ENCODE peak calls at places on chromosomes 12 and 14, in ten cellular contexts. One of them, this sample, is unnamed.

GRCh38 chr14:76514599-76514998 is 138.7 kb downstream of the ESRRB start:
- DNase-seq in RWPE2: no peak
- DNase-seq in DMS 273 treated with DMSO at 0.1 percent for 48 hours: peak; percentile 9
- DNase-seq in NCI-H748 treated with DMSO at 0.1 percent for 48 hours: no peak
- DNase-seq in activated CD4-positive, alpha-beta T cell treated with anti-CD3 and anti-CD28 coated beads, Interleukin-2, amount 50 U/mL, for 1 hour: no peak
- DNase-seq in GM04503: no peak
- DNase-seq in T47D: peak; percentile 49
- DNase-seq in fibroblast of the aortic adventitia: peak; percentile 5
- DNase-seq in WTC11: no peak
- DNase-seq in CD8-positive, alpha-beta memory T cell: no peak
- DNase-seq in this sample: peak; percentile 24

GRCh38 chr12:13084898-13085640 is 18.4 kb downstream of the GSG1 start:
- DNase-seq in RWPE2: no peak
- DNase-seq in DMS 273 treated with DMSO at 0.1 percent for 48 hours: no peak
- DNase-seq in NCI-H748 treated with DMSO at 0.1 percent for 48 hours: no peak
- DNase-seq in activated CD4-positive, alpha-beta T cell treated with anti-CD3 and anti-CD28 coated beads, Interleukin-2, amount 50 U/mL, for 1 hour: no peak
- DNase-seq in GM04503: no peak
- DNase-seq in T47D: no peak
- DNase-seq in fibroblast of the aortic adventitia: no peak
- DNase-seq in WTC11: no peak
- DNase-seq in CD8-positive, alpha-beta memory T cell: no peak
- DNase-seq in this sample: no peak

GRCh38 chr12:93315385-93315906 is 62.3 kb upstream of the NUDT4 start:
- DNase-seq in RWPE2: no peak
- DNase-seq in DMS 273 treated with DMSO at 0.1 percent for 48 hours: no peak
- DNase-seq in NCI-H748 treated with DMSO at 0.1 percent for 48 hours: no peak
- DNase-seq in activated CD4-positive, alpha-beta T cell treated with anti-CD3 and anti-CD28 coated beads, Interleukin-2, amount 50 U/mL, for 1 hour: no peak
- DNase-seq in GM04503: no peak
- DNase-seq in T47D: no peak
- DNase-seq in fibroblast of the aortic adventitia: no peak
- DNase-seq in WTC11: no peak
- DNase-seq in CD8-positive, alpha-beta memory T cell: no peak
- DNase-seq in this sample: no peak

GRCh38 chr12:69096669-69097364 is 142.6 kb upstream of the CPSF6 start:
- DNase-seq in RWPE2: no peak
- DNase-seq in DMS 273 treated with DMSO at 0.1 percent for 48 hours: no peak
- DNase-seq in NCI-H748 treated with DMSO at 0.1 percent for 48 hours: no peak
- DNase-seq in activated CD4-positive, alpha-beta T cell treated with anti-CD3 and anti-CD28 coated beads, Interleukin-2, amount 50 U/mL, for 1 hour: no peak
- DNase-seq in GM04503: no peak
- DNase-seq in T47D: no peak
- DNase-seq in fibroblast of the aortic adventitia: peak; percentile 65
- DNase-seq in WTC11: no peak
- DNase-seq in CD8-positive, alpha-beta memory T cell: no peak
- DNase-seq in this sample: peak; percentile 13

GRCh38 chr12:7934153-7934552 is 1.8 kb downstream of the SLC2A3 start:
- DNase-seq in RWPE2: no peak
- DNase-seq in DMS 273 treated with DMSO at 0.1 percent for 48 hours: no peak
- DNase-seq in NCI-H748 treated with DMSO at 0.1 percent for 48 hours: no peak
- DNase-seq in activated CD4-positive, alpha-beta T cell treated with anti-CD3 and anti-CD28 coated beads, Interleukin-2, amount 50 U/mL, for 1 hour: no peak
- DNase-seq in GM04503: no peak
- DNase-seq in T47D: no peak
- DNase-seq in fibroblast of the aortic adventitia: no peak
- DNase-seq in WTC11: no peak
- DNase-seq in CD8-positive, alpha-beta memory T cell: no peak
- DNase-seq in this sample: no peak

GRCh38 chr12:132633398-132633797 is 14.8 kb downstream of the P2RX2 start:
- DNase-seq in RWPE2: no peak
- DNase-seq in DMS 273 treated with DMSO at 0.1 percent for 48 hours: no peak
- DNase-seq in NCI-H748 treated with DMSO at 0.1 percent for 48 hours: no peak
- DNase-seq in activated CD4-positive, alpha-beta T cell treated with anti-CD3 and anti-CD28 coated beads, Interleukin-2, amount 50 U/mL, for 1 hour: no peak
- DNase-seq in GM04503: no peak
- DNase-seq in T47D: no peak
- DNase-seq in fibroblast of the aortic adventitia: no peak
- DNase-seq in WTC11: no peak
- DNase-seq in CD8-positive, alpha-beta memory T cell: no peak
- DNase-seq in this sample: no peak

GRCh38 chr14:75139185-75139584 is 12.3 kb upstream of the NEK9 start:
- DNase-seq in RWPE2: no peak
- DNase-seq in DMS 273 treated with DMSO at 0.1 percent for 48 hours: no peak
- DNase-seq in NCI-H748 treated with DMSO at 0.1 percent for 48 hours: no peak
- DNase-seq in activated CD4-positive, alpha-beta T cell treated with anti-CD3 and anti-CD28 coated beads, Interleukin-2, amount 50 U/mL, for 1 hour: no peak
- DNase-seq in GM04503: no peak
- DNase-seq in T47D: no peak
- DNase-seq in fibroblast of the aortic adventitia: no peak
- DNase-seq in WTC11: no peak
- DNase-seq in CD8-positive, alpha-beta memory T cell: no peak
- DNase-seq in this sample: no peak

GRCh38 chr14:90514015-90514398 is 117.2 kb downstream of the CALM1 start:
- DNase-seq in RWPE2: no peak
- DNase-seq in DMS 273 treated with DMSO at 0.1 percent for 48 hours: no peak
- DNase-seq in NCI-H748 treated with DMSO at 0.1 percent for 48 hours: peak; percentile 75
- DNase-seq in activated CD4-positive, alpha-beta T cell treated with anti-CD3 and anti-CD28 coated beads, Interleukin-2, amount 50 U/mL, for 1 hour: no peak
- DNase-seq in GM04503: no peak
- DNase-seq in T47D: no peak
- DNase-seq in fibroblast of the aortic adventitia: no peak
- DNase-seq in WTC11: no peak
- DNase-seq in CD8-positive, alpha-beta memory T cell: no peak
- DNase-seq in this sample: no peak

GRCh38 chr14:69807192-69807591 is 10.2 kb upstream of the SLC10A1 start:
- DNase-seq in RWPE2: no peak
- DNase-seq in DMS 273 treated with DMSO at 0.1 percent for 48 hours: no peak
- DNase-seq in NCI-H748 treated with DMSO at 0.1 percent for 48 hours: no peak
- DNase-seq in activated CD4-positive, alpha-beta T cell treated with anti-CD3 and anti-CD28 coated beads, Interleukin-2, amount 50 U/mL, for 1 hour: no peak
- DNase-seq in GM04503: no peak
- DNase-seq in T47D: no peak
- DNase-seq in fibroblast of the aortic adventitia: no peak
- DNase-seq in WTC11: no peak
- DNase-seq in CD8-positive, alpha-beta memory T cell: no peak
- DNase-seq in this sample: no peak

GRCh38 chr12:93950321-93950720 is 198.1 kb upstream of the PLXNC1 start:
- DNase-seq in RWPE2: no peak
- DNase-seq in DMS 273 treated with DMSO at 0.1 percent for 48 hours: no peak
- DNase-seq in NCI-H748 treated with DMSO at 0.1 percent for 48 hours: no peak
- DNase-seq in activated CD4-positive, alpha-beta T cell treated with anti-CD3 and anti-CD28 coated beads, Interleukin-2, amount 50 U/mL, for 1 hour: no peak
- DNase-seq in GM04503: no peak
- DNase-seq in T47D: no peak
- DNase-seq in fibroblast of the aortic adventitia: peak; percentile 68
- DNase-seq in WTC11: no peak
- DNase-seq in CD8-positive, alpha-beta memory T cell: no peak
- DNase-seq in this sample: peak; percentile 29

GRCh38 chr14:65425885-65426284 is 13.4 kb downstream of the FUT8 start:
- DNase-seq in RWPE2: no peak
- DNase-seq in DMS 273 treated with DMSO at 0.1 percent for 48 hours: no peak
- DNase-seq in NCI-H748 treated with DMSO at 0.1 percent for 48 hours: no peak
- DNase-seq in activated CD4-positive, alpha-beta T cell treated with anti-CD3 and anti-CD28 coated beads, Interleukin-2, amount 50 U/mL, for 1 hour: no peak
- DNase-seq in GM04503: no peak
- DNase-seq in T47D: no peak
- DNase-seq in fibroblast of the aortic adventitia: no peak
- DNase-seq in WTC11: no peak
- DNase-seq in CD8-positive, alpha-beta memory T cell: no peak
- DNase-seq in this sample: no peak

GRCh38 chr14:89728964-89729363 is 225.6 kb downstream of the EFCAB11 start:
- DNase-seq in RWPE2: no peak
- DNase-seq in DMS 273 treated with DMSO at 0.1 percent for 48 hours: no peak
- DNase-seq in NCI-H748 treated with DMSO at 0.1 percent for 48 hours: no peak
- DNase-seq in activated CD4-positive, alpha-beta T cell treated with anti-CD3 and anti-CD28 coated beads, Interleukin-2, amount 50 U/mL, for 1 hour: no peak
- DNase-seq in GM04503: no peak
- DNase-seq in T47D: no peak
- DNase-seq in fibroblast of the aortic adventitia: no peak
- DNase-seq in WTC11: no peak
- DNase-seq in CD8-positive, alpha-beta memory T cell: no peak
- DNase-seq in this sample: no peak

GRCh38 chr12:32198555-32198954 is 91.9 kb downstream of the BICD1 start:
- DNase-seq in RWPE2: no peak
- DNase-seq in DMS 273 treated with DMSO at 0.1 percent for 48 hours: no peak
- DNase-seq in NCI-H748 treated with DMSO at 0.1 percent for 48 hours: no peak
- DNase-seq in activated CD4-positive, alpha-beta T cell treated with anti-CD3 and anti-CD28 coated beads, Interleukin-2, amount 50 U/mL, for 1 hour: no peak
- DNase-seq in GM04503: no peak
- DNase-seq in T47D: no peak
- DNase-seq in fibroblast of the aortic adventitia: no peak
- DNase-seq in WTC11: no peak
- DNase-seq in CD8-positive, alpha-beta memory T cell: no peak
- DNase-seq in this sample: peak; percentile 8

GRCh38 chr12:56709759-56710376 is 15.2 kb downstream of the NACA start:
- DNase-seq in RWPE2: no peak
- DNase-seq in DMS 273 treated with DMSO at 0.1 percent for 48 hours: no peak
- DNase-seq in NCI-H748 treated with DMSO at 0.1 percent for 48 hours: no peak
- DNase-seq in activated CD4-positive, alpha-beta T cell treated with anti-CD3 and anti-CD28 coated beads, Interleukin-2, amount 50 U/mL, for 1 hour: no peak
- DNase-seq in GM04503: no peak
- DNase-seq in T47D: no peak
- DNase-seq in fibroblast of the aortic adventitia: no peak
- DNase-seq in WTC11: no peak
- DNase-seq in CD8-positive, alpha-beta memory T cell: no peak
- DNase-seq in this sample: no peak

GRCh38 chr12:13745100-13745678 is 236.2 kb downstream of the GRIN2B start:
- DNase-seq in RWPE2: no peak
- DNase-seq in DMS 273 treated with DMSO at 0.1 percent for 48 hours: no peak
- DNase-seq in NCI-H748 treated with DMSO at 0.1 percent for 48 hours: no peak
- DNase-seq in activated CD4-positive, alpha-beta T cell treated with anti-CD3 and anti-CD28 coated beads, Interleukin-2, amount 50 U/mL, for 1 hour: no peak
- DNase-seq in GM04503: no peak
- DNase-seq in T47D: no peak
- DNase-seq in fibroblast of the aortic adventitia: no peak
- DNase-seq in WTC11: no peak
- DNase-seq in CD8-positive, alpha-beta memory T cell: no peak
- DNase-seq in this sample: no peak

GRCh38 chr14:52312872-52313492 is 1.1 kb upstream of the PTGER2 start:
- DNase-seq in RWPE2: no peak
- DNase-seq in DMS 273 treated with DMSO at 0.1 percent for 48 hours: no peak
- DNase-seq in NCI-H748 treated with DMSO at 0.1 percent for 48 hours: no peak
- DNase-seq in activated CD4-positive, alpha-beta T cell treated with anti-CD3 and anti-CD28 coated beads, Interleukin-2, amount 50 U/mL, for 1 hour: no peak
- DNase-seq in GM04503: no peak
- DNase-seq in T47D: no peak
- DNase-seq in fibroblast of the aortic adventitia: peak; percentile 80
- DNase-seq in WTC11: no peak
- DNase-seq in CD8-positive, alpha-beta memory T cell: no peak
- DNase-seq in this sample: peak; percentile 40

GRCh38 chr12:1117371-1117770 is 126.3 kb downstream of the ERC1 start:
- DNase-seq in RWPE2: no peak
- DNase-seq in DMS 273 treated with DMSO at 0.1 percent for 48 hours: no peak
- DNase-seq in NCI-H748 treated with DMSO at 0.1 percent for 48 hours: no peak
- DNase-seq in activated CD4-positive, alpha-beta T cell treated with anti-CD3 and anti-CD28 coated beads, Interleukin-2, amount 50 U/mL, for 1 hour: no peak
- DNase-seq in GM04503: no peak
- DNase-seq in T47D: no peak
- DNase-seq in fibroblast of the aortic adventitia: peak; percentile 33
- DNase-seq in WTC11: no peak
- DNase-seq in CD8-positive, alpha-beta memory T cell: no peak
- DNase-seq in this sample: no peak

GRCh38 chr14:75559451-75560187 is 18.8 kb upstream of the FLVCR2 start:
- DNase-seq in RWPE2: peak; percentile 97
- DNase-seq in DMS 273 treated with DMSO at 0.1 percent for 48 hours: no peak
- DNase-seq in NCI-H748 treated with DMSO at 0.1 percent for 48 hours: no peak
- DNase-seq in activated CD4-positive, alpha-beta T cell treated with anti-CD3 and anti-CD28 coated beads, Interleukin-2, amount 50 U/mL, for 1 hour: no peak
- DNase-seq in GM04503: peak; percentile 11
- DNase-seq in T47D: no peak
- DNase-seq in fibroblast of the aortic adventitia: peak; percentile 84
- DNase-seq in WTC11: no peak
- DNase-seq in CD8-positive, alpha-beta memory T cell: no peak
- DNase-seq in this sample: peak; percentile 49

GRCh38 chr14:61260939-61261776 is 20.0 kb downstream of the TMEM30B start:
- DNase-seq in RWPE2: no peak
- DNase-seq in DMS 273 treated with DMSO at 0.1 percent for 48 hours: no peak
- DNase-seq in NCI-H748 treated with DMSO at 0.1 percent for 48 hours: no peak
- DNase-seq in activated CD4-positive, alpha-beta T cell treated with anti-CD3 and anti-CD28 coated beads, Interleukin-2, amount 50 U/mL, for 1 hour: no peak
- DNase-seq in GM04503: peak; percentile 52
- DNase-seq in T47D: peak; percentile 34
- DNase-seq in fibroblast of the aortic adventitia: peak; percentile 95
- DNase-seq in WTC11: no peak
- DNase-seq in CD8-positive, alpha-beta memory T cell: no peak
- DNase-seq in this sample: peak; percentile 48

GRCh38 chr12:71626098-71626497 is 37.5 kb downstream of the ZFC3H1 start:
- DNase-seq in RWPE2: no peak
- DNase-seq in DMS 273 treated with DMSO at 0.1 percent for 48 hours: no peak
- DNase-seq in NCI-H748 treated with DMSO at 0.1 percent for 48 hours: no peak
- DNase-seq in activated CD4-positive, alpha-beta T cell treated with anti-CD3 and anti-CD28 coated beads, Interleukin-2, amount 50 U/mL, for 1 hour: no peak
- DNase-seq in GM04503: no peak
- DNase-seq in T47D: no peak
- DNase-seq in fibroblast of the aortic adventitia: no peak
- DNase-seq in WTC11: no peak
- DNase-seq in CD8-positive, alpha-beta memory T cell: no peak
- DNase-seq in this sample: no peak

GRCh38 chr12:53236443-53237111 is 4.6 kb upstream of the RARG start:
- DNase-seq in RWPE2: no peak
- DNase-seq in DMS 273 treated with DMSO at 0.1 percent for 48 hours: no peak
- DNase-seq in NCI-H748 treated with DMSO at 0.1 percent for 48 hours: no peak
- DNase-seq in activated CD4-positive, alpha-beta T cell treated with anti-CD3 and anti-CD28 coated beads, Interleukin-2, amount 50 U/mL, for 1 hour: peak; percentile 54
- DNase-seq in GM04503: no peak
- DNase-seq in T47D: no peak
- DNase-seq in fibroblast of the aortic adventitia: no peak
- DNase-seq in WTC11: no peak
- DNase-seq in CD8-positive, alpha-beta memory T cell: peak; percentile 72
- DNase-seq in this sample: no peak

GRCh38 chr12:52395761-52396434 is 10.2 kb downstream of the KRT82 start:
- DNase-seq in RWPE2: no peak
- DNase-seq in DMS 273 treated with DMSO at 0.1 percent for 48 hours: no peak
- DNase-seq in NCI-H748 treated with DMSO at 0.1 percent for 48 hours: peak; percentile 9
- DNase-seq in activated CD4-positive, alpha-beta T cell treated with anti-CD3 and anti-CD28 coated beads, Interleukin-2, amount 50 U/mL, for 1 hour: no peak
- DNase-seq in GM04503: no peak
- DNase-seq in T47D: peak; percentile 71
- DNase-seq in fibroblast of the aortic adventitia: peak; percentile 8
- DNase-seq in WTC11: peak; percentile 93
- DNase-seq in CD8-positive, alpha-beta memory T cell: no peak
- DNase-seq in this sample: peak; percentile 52

GRCh38 chr14:80475074-80475473 is 263.8 kb upstream of the DIO2 start:
- DNase-seq in RWPE2: no peak
- DNase-seq in DMS 273 treated with DMSO at 0.1 percent for 48 hours: no peak
- DNase-seq in NCI-H748 treated with DMSO at 0.1 percent for 48 hours: no peak
- DNase-seq in activated CD4-positive, alpha-beta T cell treated with anti-CD3 and anti-CD28 coated beads, Interleukin-2, amount 50 U/mL, for 1 hour: no peak
- DNase-seq in GM04503: peak; percentile 29
- DNase-seq in T47D: no peak
- DNase-seq in fibroblast of the aortic adventitia: peak; percentile 22
- DNase-seq in WTC11: no peak
- DNase-seq in CD8-positive, alpha-beta memory T cell: no peak
- DNase-seq in this sample: peak; percentile 39

GRCh38 chr14:93788557-93789365 is 476 bp upstream of the PRIMA1 start:
- DNase-seq in RWPE2: no peak
- DNase-seq in DMS 273 treated with DMSO at 0.1 percent for 48 hours: peak; percentile 17
- DNase-seq in NCI-H748 treated with DMSO at 0.1 percent for 48 hours: peak; percentile 74
- DNase-seq in activated CD4-positive, alpha-beta T cell treated with anti-CD3 and anti-CD28 coated beads, Interleukin-2, amount 50 U/mL, for 1 hour: no peak
- DNase-seq in GM04503: no peak
- DNase-seq in T47D: peak; percentile 79
- DNase-seq in fibroblast of the aortic adventitia: no peak
- DNase-seq in WTC11: peak; percentile 69
- DNase-seq in CD8-positive, alpha-beta memory T cell: no peak
- DNase-seq in this sample: peak; percentile 61

GRCh38 chr12:57152408-57153038 is 5.1 kb upstream of the LRP1-AS start:
- DNase-seq in RWPE2: no peak
- DNase-seq in DMS 273 treated with DMSO at 0.1 percent for 48 hours: no peak
- DNase-seq in NCI-H748 treated with DMSO at 0.1 percent for 48 hours: no peak
- DNase-seq in activated CD4-positive, alpha-beta T cell treated with anti-CD3 and anti-CD28 coated beads, Interleukin-2, amount 50 U/mL, for 1 hour: no peak
- DNase-seq in GM04503: no peak
- DNase-seq in T47D: no peak
- DNase-seq in fibroblast of the aortic adventitia: peak; percentile 89
- DNase-seq in WTC11: no peak
- DNase-seq in CD8-positive, alpha-beta memory T cell: no peak
- DNase-seq in this sample: peak; percentile 69

GRCh38 chr12:120651821-120652220 is 11.4 kb downstream of the CABP1 start:
- DNase-seq in RWPE2: no peak
- DNase-seq in DMS 273 treated with DMSO at 0.1 percent for 48 hours: no peak
- DNase-seq in NCI-H748 treated with DMSO at 0.1 percent for 48 hours: no peak
- DNase-seq in activated CD4-positive, alpha-beta T cell treated with anti-CD3 and anti-CD28 coated beads, Interleukin-2, amount 50 U/mL, for 1 hour: no peak
- DNase-seq in GM04503: no peak
- DNase-seq in T47D: no peak
- DNase-seq in fibroblast of the aortic adventitia: peak; percentile 42
- DNase-seq in WTC11: no peak
- DNase-seq in CD8-positive, alpha-beta memory T cell: no peak
- DNase-seq in this sample: peak; percentile 35

GRCh38 chr14:72443991-72444431 is 449.9 kb downstream of the DPF3 start:
- DNase-seq in RWPE2: no peak
- DNase-seq in DMS 273 treated with DMSO at 0.1 percent for 48 hours: no peak
- DNase-seq in NCI-H748 treated with DMSO at 0.1 percent for 48 hours: no peak
- DNase-seq in activated CD4-positive, alpha-beta T cell treated with anti-CD3 and anti-CD28 coated beads, Interleukin-2, amount 50 U/mL, for 1 hour: peak; percentile 3
- DNase-seq in GM04503: no peak
- DNase-seq in T47D: no peak
- DNase-seq in fibroblast of the aortic adventitia: no peak
- DNase-seq in WTC11: no peak
- DNase-seq in CD8-positive, alpha-beta memory T cell: no peak
- DNase-seq in this sample: no peak

GRCh38 chr14:69519701-69520100 is 35.2 kb downstream of the PLEKHD1 start:
- DNase-seq in RWPE2: peak; percentile 11
- DNase-seq in DMS 273 treated with DMSO at 0.1 percent for 48 hours: no peak
- DNase-seq in NCI-H748 treated with DMSO at 0.1 percent for 48 hours: no peak
- DNase-seq in activated CD4-positive, alpha-beta T cell treated with anti-CD3 and anti-CD28 coated beads, Interleukin-2, amount 50 U/mL, for 1 hour: no peak
- DNase-seq in GM04503: no peak
- DNase-seq in T47D: no peak
- DNase-seq in fibroblast of the aortic adventitia: no peak
- DNase-seq in WTC11: no peak
- DNase-seq in CD8-positive, alpha-beta memory T cell: no peak
- DNase-seq in this sample: no peak

This sample was measured in GM03348.